ENCODE peak calls at places on chromosomes 12 and 14, in eight cellular contexts. E is lower lobe of right lung, R is spleen, G is heart left ventricle, B is Peyer's patch, I is AG04450, L is breast epithelium, P is heart right ventricle. Z is an unnamed sample.

GRCh38 chr12:101733166-101733565 is 6.1 kb downstream of the SYCP3 start:
- DNase-seq in E (no peak), R (no peak), L (no peak), I (no peak), B (no peak), G (no peak), P (no peak), Z (no peak)

GRCh38 chr12:93784339-93785086 is 107.3 kb downstream of the CRADD start:
- DNase-seq in B (peak), E (no peak), P (no peak), R (no peak), I (no peak), G (peak), L (no peak), Z (no peak)

GRCh38 chr12:104620761-104621531 is 164.2 kb downstream of the CHST11 start:
- DNase-seq in E (no peak), P (no peak), L (no peak), B (no peak), R (no peak), I (no peak), G (no peak), Z (peak)

GRCh38 chr12:8078400-8078799 is 3.7 kb upstream of the NECAP1 start:
- DNase-seq in B (peak), I (peak), P (no peak), G (no peak), E (no peak), L (no peak), R (no peak), Z (peak)

GRCh38 chr14:85934123-85934885 is 404.4 kb downstream of the FLRT2 start:
- DNase-seq in E (peak), L (no peak), B (peak), I (no peak), P (no peak), G (peak), R (peak), Z (no peak)

GRCh38 chr12:123024819-123025391 is 44.4 kb downstream of the ARL6IP4 start:
- DNase-seq in B (no peak), I (no peak), E (no peak), L (no peak), P (no peak), R (peak), G (no peak), Z (peak)

GRCh38 chr12:120115692-120116442 is 686 bp downstream of the RAB35 start:
- DNase-seq in G (no peak), I (no peak), B (no peak), L (no peak), E (peak), P (no peak), R (no peak), Z (no peak)

GRCh38 chr12:87518508-87518907 is 510.7 kb downstream of the C12orf50 start:
- DNase-seq in P (no peak), R (no peak), G (no peak), E (no peak), B (no peak), I (no peak), L (no peak), Z (no peak)

GRCh38 chr14:54226103-54226502 is 170.7 kb upstream of the CDKN3 start:
- DNase-seq in I (no peak), E (no peak), P (no peak), G (no peak), B (no peak), R (no peak), L (no peak), Z (no peak)

GRCh38 chr14:36408388-36408787 is 88.0 kb upstream of the MBIP start:
- DNase-seq in G (no peak), P (no peak), I (no peak), L (no peak), R (no peak), B (no peak), E (no peak), Z (no peak)

GRCh38 chr12:128820253-128820652 is 3.5 kb downstream of the SLC15A4 start:
- DNase-seq in R (no peak), E (no peak), P (no peak), B (no peak), I (no peak), G (no peak), L (no peak), Z (no peak)

GRCh38 chr12:1204581-1205121 is 213.6 kb downstream of the ERC1 start:
- DNase-seq in G (no peak), E (no peak), L (no peak), B (no peak), I (no peak), P (no peak), R (no peak), Z (no peak)

GRCh38 chr14:25108959-25109358 is 59.0 kb upstream of the STXBP6 start:
- DNase-seq in E (no peak), L (no peak), I (no peak), G (peak), P (no peak), R (no peak), B (peak), Z (no peak)

GRCh38 chr14:52043690-52044089 is 25.2 kb downstream of the NID2 start:
- DNase-seq in E (no peak), R (no peak), G (peak), I (no peak), P (no peak), L (no peak), B (peak), Z (no peak)

GRCh38 chr14:102056694-102057442 is 30.0 kb downstream of the HSP90AA1 start:
- DNase-seq in P (no peak), B (no peak), R (no peak), I (no peak), E (no peak), G (no peak), L (no peak), Z (no peak)
- H3K4me3 ChIP-seq in P (no peak), B (no peak), R (no peak), I (no peak), E (no peak), G (no peak), L (no peak), Z (no peak)

DNA sequence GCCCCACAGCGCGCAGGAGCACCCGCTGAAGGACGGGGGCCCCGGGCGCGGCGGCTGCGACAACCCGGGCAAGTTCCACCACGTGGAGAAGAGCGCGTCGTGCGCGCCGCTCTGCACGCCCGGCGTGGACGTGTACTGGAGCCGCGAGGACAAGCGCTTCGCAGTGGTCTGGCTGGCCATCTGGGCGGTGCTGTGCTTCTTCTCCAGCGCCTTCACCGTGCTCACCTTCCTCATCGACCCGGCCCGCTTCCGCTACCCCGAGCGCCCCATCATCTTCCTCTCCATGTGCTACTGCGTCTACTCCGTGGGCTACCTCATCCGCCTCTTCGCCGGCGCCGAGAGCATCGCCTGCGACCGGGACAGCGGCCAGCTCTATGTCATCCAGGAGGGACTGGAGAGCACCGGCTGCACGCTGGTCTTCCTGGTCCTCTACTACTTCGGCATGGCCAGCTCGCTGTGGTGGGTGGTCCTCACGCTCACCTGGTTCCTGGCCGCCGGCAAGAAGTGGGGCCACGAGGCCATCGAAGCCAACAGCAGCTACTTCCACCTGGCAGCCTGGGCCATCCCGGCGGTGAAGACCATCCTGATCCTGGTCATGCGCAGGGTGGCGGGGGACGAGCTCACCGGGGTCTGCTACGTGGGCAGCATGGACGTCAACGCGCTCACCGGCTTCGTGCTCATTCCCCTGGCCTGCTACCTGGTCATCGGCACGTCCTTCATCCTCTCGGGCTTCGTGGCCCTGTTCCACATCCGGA is 1.4 kb downstream of the FZD10 start:
- DNase-seq in E (no peak), I (no peak), G (no peak), L (no peak), B (no peak), R (no peak), P (no peak), Z (peak)
- H3K4me3 ChIP-seq in E (no peak), I (no peak), G (no peak), L (peak), B (no peak), R (no peak), P (no peak), Z (no peak)

GRCh38 chr14:73829526-73830431 is 21.9 kb upstream of the PTGR2 start:
- DNase-seq in R (peak), P (no peak), G (no peak), B (peak), E (no peak), I (peak), L (no peak), Z (peak)

GRCh38 chr14:73834258-73834620 is 17.4 kb upstream of the PTGR2 start:
- DNase-seq in P (no peak), I (no peak), B (no peak), G (no peak), E (no peak), R (no peak), L (no peak), Z (no peak)

GRCh38 chr14:73833024-73833423 is 18.6 kb upstream of the PTGR2 start:
- DNase-seq in B (no peak), P (no peak), L (no peak), R (no peak), E (no peak), G (no peak), I (no peak), Z (no peak)

GRCh38 chr14:73833530-73834257 is 17.9 kb upstream of the PTGR2 start:
- DNase-seq in L (no peak), I (no peak), R (no peak), E (no peak), G (peak), P (peak), B (no peak), Z (no peak)
- H3K4me3 ChIP-seq in L (no peak), I (no peak), R (no peak), E (no peak), G (no peak), P (no peak), B (no peak), Z (no peak)

DNA sequence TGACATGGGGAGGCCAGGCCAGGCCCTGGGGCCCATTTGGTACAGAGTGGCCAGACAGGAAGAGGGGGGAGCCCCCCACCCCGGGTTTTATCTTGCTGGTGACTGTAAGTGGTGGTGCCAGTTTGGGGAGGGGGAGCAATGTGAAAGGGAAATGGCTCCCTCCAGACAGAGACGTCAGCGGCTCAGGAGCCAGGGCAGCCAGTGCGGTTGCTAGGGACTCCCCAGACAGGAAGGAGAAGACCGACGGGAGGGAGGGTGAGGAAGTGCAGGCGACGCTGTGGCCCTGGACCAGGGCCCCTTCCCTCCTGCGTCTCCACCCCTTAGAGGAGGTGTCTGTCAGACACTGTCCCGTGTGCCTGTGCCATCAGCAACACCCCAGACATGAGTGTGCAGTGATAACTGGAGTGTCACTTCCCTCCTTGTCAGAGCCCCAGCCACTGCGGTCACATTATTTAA is 7.0 kb downstream of the VASH1 start:
- DNase-seq in G (peak), R (peak), B (peak), L (no peak), I (no peak), P (peak), E (peak), Z (peak)
- H3K4me3 ChIP-seq in G (no peak), R (no peak), B (no peak), L (no peak), I (no peak), P (no peak), E (no peak), Z (no peak)

GRCh38 chr12:52152905-52153317 is 38.9 kb downstream of the KRT80 start:
- DNase-seq in P (no peak), I (no peak), R (no peak), G (no peak), B (no peak), E (no peak), L (no peak), Z (no peak)

GRCh38 chr12:52149182-52149641 is 42.6 kb downstream of the KRT80 start:
- DNase-seq in G (no peak), P (no peak), E (no peak), I (no peak), L (no peak), R (peak), B (no peak), Z (no peak)

GRCh38 chr12:52151153-52151858 is 40.5 kb downstream of the KRT80 start:
- DNase-seq in R (peak), B (no peak), P (no peak), L (no peak), G (no peak), I (no peak), E (no peak), Z (no peak)

GRCh38 chr12:52149651-52150241 is 42.1 kb downstream of the KRT80 start:
- DNase-seq in I (no peak), P (no peak), E (no peak), L (no peak), R (peak), G (no peak), B (no peak), Z (no peak)

DNA sequence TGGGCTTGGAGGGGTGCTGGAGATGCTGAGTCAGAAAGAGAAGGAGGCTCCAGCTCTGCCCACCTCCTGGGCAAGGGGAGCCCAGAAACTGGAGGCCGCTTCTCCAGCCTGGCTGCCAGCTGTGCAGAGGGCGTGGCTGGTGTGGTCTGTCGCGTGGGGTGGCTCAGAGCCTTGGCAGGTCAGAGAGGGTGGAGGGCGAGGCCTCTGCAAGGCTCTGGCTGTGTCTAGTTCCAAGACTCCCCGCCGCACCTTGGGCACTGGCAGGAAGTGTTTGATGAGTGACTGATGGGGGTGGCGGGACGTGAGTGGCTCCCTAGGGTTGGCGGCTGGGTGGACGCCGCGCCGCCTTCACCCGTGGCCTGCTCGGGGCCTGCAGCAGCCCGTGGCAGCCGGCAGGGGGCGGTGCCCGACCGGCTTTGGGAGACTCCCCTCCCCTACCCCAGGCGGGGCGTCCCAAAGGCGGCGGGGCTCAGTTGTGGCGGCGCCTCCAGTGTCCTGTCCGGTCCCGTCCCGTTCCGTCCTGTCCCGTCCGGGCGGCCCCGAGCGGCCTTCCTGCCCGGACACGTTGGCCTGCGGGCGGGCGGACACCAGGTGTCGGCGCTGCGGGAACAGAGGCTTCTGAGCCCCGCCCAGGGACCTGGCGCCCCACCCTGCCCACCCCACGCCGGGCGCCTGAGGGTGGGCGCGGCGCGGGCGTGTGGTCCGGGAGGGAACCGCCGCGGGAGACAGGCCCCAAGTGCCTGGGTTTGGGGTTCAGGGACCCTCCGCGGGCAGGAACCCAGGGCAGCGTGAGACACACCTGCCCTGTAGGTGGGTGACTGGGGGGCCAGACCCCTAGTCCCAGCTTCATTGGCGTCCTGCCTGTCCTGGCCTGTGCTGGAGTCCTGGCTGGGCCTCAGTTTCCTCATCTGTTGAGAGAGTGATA is 39.7 kb downstream of the KRT80 start:
- DNase-seq in B (peak), I (no peak), R (peak), P (peak), G (peak), E (peak), L (peak), Z (peak)
- H3K4me3 ChIP-seq in B (peak), I (peak), R (peak), P (peak), G (peak), E (peak), L (peak), Z (no peak)

GRCh38 chr12:25005376-25005775 is 56.5 kb upstream of the BCAT1 start:
- DNase-seq in R (no peak), B (no peak), L (no peak), I (no peak), E (no peak), P (no peak), G (no peak), Z (no peak)
- H3K4me3 ChIP-seq in R (no peak), B (no peak), L (no peak), I (no peak), E (no peak), P (no peak), G (no peak), Z (no peak)

Z was measured in aorta.